ENCODE peak calls at places on chromosomes 6 and 20, in six cellular contexts. One of them, this sample, is unnamed.

GRCh38 chr6:170175644-170176620 is 114.9 kb downstream of the DLL1 start:
- DNase-seq in WERI-Rb-1: no peak
- DNase-seq in breast epithelium: peak
- DNase-seq in dorsolateral prefrontal cortex: no peak
- DNase-seq in HFF-Myc: no peak
- DNase-seq in psoas muscle: no peak
- DNase-seq in this sample: no peak

GRCh38 chr6:10951675-10952282 is 64.9 kb downstream of the SYCP2L start:
- DNase-seq in WERI-Rb-1: peak
- DNase-seq in breast epithelium: no peak
- DNase-seq in dorsolateral prefrontal cortex: no peak
- DNase-seq in HFF-Myc: peak
- DNase-seq in psoas muscle: no peak
- DNase-seq in this sample: peak

GRCh38 chr20:61975411-61975810 is 90.3 kb downstream of the TAF4 start:
- DNase-seq in WERI-Rb-1: no peak
- DNase-seq in breast epithelium: no peak
- DNase-seq in dorsolateral prefrontal cortex: no peak
- DNase-seq in HFF-Myc: no peak
- DNase-seq in psoas muscle: no peak
- DNase-seq in this sample: no peak

GRCh38 chr6:163960128-163960527 is 545.6 kb downstream of the QKI start:
- DNase-seq in WERI-Rb-1: peak
- DNase-seq in breast epithelium: no peak
- DNase-seq in dorsolateral prefrontal cortex: no peak
- DNase-seq in HFF-Myc: no peak
- DNase-seq in psoas muscle: no peak
- DNase-seq in this sample: no peak

GRCh38 chr6:71402101-71402500 is 113.5 kb downstream of the OGFRL1 start:
- DNase-seq in WERI-Rb-1: no peak
- DNase-seq in breast epithelium: no peak
- DNase-seq in dorsolateral prefrontal cortex: no peak
- DNase-seq in HFF-Myc: no peak
- DNase-seq in psoas muscle: no peak
- DNase-seq in this sample: no peak

GRCh38 chr20:52031574-52032303 is 159.8 kb downstream of the ZFP64 start:
- DNase-seq in WERI-Rb-1: no peak
- DNase-seq in breast epithelium: no peak
- DNase-seq in dorsolateral prefrontal cortex: no peak
- DNase-seq in HFF-Myc: peak
- DNase-seq in psoas muscle: no peak
- DNase-seq in this sample: no peak

GRCh38 chr20:58081842-58082241 is 146.6 kb downstream of the ANKRD60 start:
- DNase-seq in WERI-Rb-1: no peak
- DNase-seq in breast epithelium: no peak
- DNase-seq in dorsolateral prefrontal cortex: no peak
- DNase-seq in HFF-Myc: peak
- DNase-seq in psoas muscle: no peak
- DNase-seq in this sample: no peak

GRCh38 chr6:96235927-96236326 is 220.2 kb downstream of the FUT9 start:
- DNase-seq in WERI-Rb-1: no peak
- DNase-seq in breast epithelium: no peak
- DNase-seq in dorsolateral prefrontal cortex: no peak
- DNase-seq in HFF-Myc: no peak
- DNase-seq in psoas muscle: no peak
- DNase-seq in this sample: peak

GRCh38 chr20:56762401-56762800 is 133.3 kb downstream of the TFAP2C start:
- DNase-seq in WERI-Rb-1: no peak
- DNase-seq in breast epithelium: no peak
- DNase-seq in dorsolateral prefrontal cortex: no peak
- DNase-seq in HFF-Myc: no peak
- DNase-seq in psoas muscle: no peak
- DNase-seq in this sample: no peak

GRCh38 chr6:45677381-45677992 is 299.8 kb upstream of the SUPT3H start:
- DNase-seq in WERI-Rb-1: no peak
- DNase-seq in breast epithelium: no peak
- DNase-seq in dorsolateral prefrontal cortex: no peak
- DNase-seq in HFF-Myc: no peak
- DNase-seq in psoas muscle: no peak
- DNase-seq in this sample: peak

GRCh38 chr20:51486197-51487005 is 56.1 kb downstream of the NFATC2 start:
- DNase-seq in WERI-Rb-1: no peak
- DNase-seq in breast epithelium: no peak
- DNase-seq in dorsolateral prefrontal cortex: no peak
- DNase-seq in HFF-Myc: no peak
- DNase-seq in psoas muscle: no peak
- DNase-seq in this sample: no peak

GRCh38 chr6:170212956-170213636 is 77.8 kb downstream of the DLL1 start:
- DNase-seq in WERI-Rb-1: no peak
- DNase-seq in breast epithelium: no peak
- DNase-seq in dorsolateral prefrontal cortex: no peak
- DNase-seq in HFF-Myc: no peak
- DNase-seq in psoas muscle: no peak
- DNase-seq in this sample: no peak

GRCh38 chr20:47749367-47749766 is 35.9 kb downstream of the SULF2 start:
- DNase-seq in WERI-Rb-1: peak
- DNase-seq in breast epithelium: no peak
- DNase-seq in dorsolateral prefrontal cortex: no peak
- DNase-seq in HFF-Myc: no peak
- DNase-seq in psoas muscle: peak
- DNase-seq in this sample: no peak

GRCh38 chr20:34525709-34526416 is 9.6 kb downstream of the DYNLRB1 start:
- DNase-seq in WERI-Rb-1: no peak
- DNase-seq in breast epithelium: peak
- DNase-seq in dorsolateral prefrontal cortex: no peak
- DNase-seq in HFF-Myc: peak
- DNase-seq in psoas muscle: peak
- DNase-seq in this sample: peak

GRCh38 chr6:151614630-151615029 is 120.8 kb downstream of the CCDC170 start:
- DNase-seq in WERI-Rb-1: no peak
- DNase-seq in breast epithelium: no peak
- DNase-seq in dorsolateral prefrontal cortex: no peak
- DNase-seq in HFF-Myc: no peak
- DNase-seq in psoas muscle: no peak
- DNase-seq in this sample: no peak
- TF ChIP-seq CTCF in WERI-Rb-1: no peak
- TF ChIP-seq CTCF in breast epithelium: no peak
- TF ChIP-seq CTCF in dorsolateral prefrontal cortex: no peak
- TF ChIP-seq CTCF in HFF-Myc: no peak
- TF ChIP-seq CTCF in psoas muscle: no peak
- TF ChIP-seq CTCF in this sample: no peak

GRCh38 chr6:6575143-6575542 is 13.4 kb upstream of the LY86 start:
- DNase-seq in WERI-Rb-1: no peak
- DNase-seq in breast epithelium: no peak
- DNase-seq in dorsolateral prefrontal cortex: no peak
- DNase-seq in HFF-Myc: no peak
- DNase-seq in psoas muscle: no peak
- DNase-seq in this sample: no peak

GRCh38 chr6:6580225-6580870 is 8.2 kb upstream of the LY86 start:
- DNase-seq in WERI-Rb-1: no peak
- DNase-seq in breast epithelium: no peak
- DNase-seq in dorsolateral prefrontal cortex: no peak
- DNase-seq in HFF-Myc: no peak
- DNase-seq in psoas muscle: no peak
- DNase-seq in this sample: no peak

GRCh38 chr6:6581014-6581413 is 7.5 kb upstream of the LY86 start:
- DNase-seq in WERI-Rb-1: no peak
- DNase-seq in breast epithelium: no peak
- DNase-seq in dorsolateral prefrontal cortex: no peak
- DNase-seq in HFF-Myc: no peak
- DNase-seq in psoas muscle: no peak
- DNase-seq in this sample: no peak

GRCh38 chr6:6582111-6582510 is 6.4 kb upstream of the LY86 start:
- DNase-seq in WERI-Rb-1: no peak
- DNase-seq in breast epithelium: no peak
- DNase-seq in dorsolateral prefrontal cortex: no peak
- DNase-seq in HFF-Myc: no peak
- DNase-seq in psoas muscle: no peak
- DNase-seq in this sample: no peak

GRCh38 chr6:6577736-6578135 is 10.8 kb upstream of the LY86 start:
- DNase-seq in WERI-Rb-1: no peak
- DNase-seq in breast epithelium: no peak
- DNase-seq in dorsolateral prefrontal cortex: no peak
- DNase-seq in HFF-Myc: no peak
- DNase-seq in psoas muscle: no peak
- DNase-seq in this sample: no peak
- H3K4me3 ChIP-seq in WERI-Rb-1: no peak
- H3K4me3 ChIP-seq in breast epithelium: no peak
- H3K4me3 ChIP-seq in dorsolateral prefrontal cortex: no peak
- H3K4me3 ChIP-seq in HFF-Myc: no peak
- H3K4me3 ChIP-seq in psoas muscle: no peak
- H3K4me3 ChIP-seq in this sample: no peak

GRCh38 chr20:13898012-13898612 is 92.3 kb downstream of the SEL1L2 start:
- DNase-seq in WERI-Rb-1: peak
- DNase-seq in breast epithelium: no peak
- DNase-seq in dorsolateral prefrontal cortex: no peak
- DNase-seq in HFF-Myc: no peak
- DNase-seq in psoas muscle: no peak
- DNase-seq in this sample: no peak
- TF ChIP-seq CTCF in WERI-Rb-1: peak
- TF ChIP-seq CTCF in breast epithelium: no peak
- TF ChIP-seq CTCF in dorsolateral prefrontal cortex: no peak
- TF ChIP-seq CTCF in HFF-Myc: no peak
- TF ChIP-seq CTCF in psoas muscle: no peak
- TF ChIP-seq CTCF in this sample: peak

GRCh38 chr6:91031581-91031980 is 444.7 kb upstream of the MAP3K7 start:
- DNase-seq in WERI-Rb-1: peak
- DNase-seq in breast epithelium: no peak
- DNase-seq in dorsolateral prefrontal cortex: no peak
- DNase-seq in HFF-Myc: no peak
- DNase-seq in psoas muscle: no peak
- DNase-seq in this sample: no peak

GRCh38 chr6:91023529-91023928 is 436.7 kb upstream of the MAP3K7 start:
- DNase-seq in WERI-Rb-1: no peak
- DNase-seq in breast epithelium: no peak
- DNase-seq in dorsolateral prefrontal cortex: no peak
- DNase-seq in HFF-Myc: no peak
- DNase-seq in psoas muscle: no peak
- DNase-seq in this sample: no peak

GRCh38 chr6:91033964-91034363 is 447.1 kb upstream of the MAP3K7 start:
- DNase-seq in WERI-Rb-1: no peak
- DNase-seq in breast epithelium: no peak
- DNase-seq in dorsolateral prefrontal cortex: no peak
- DNase-seq in HFF-Myc: no peak
- DNase-seq in psoas muscle: no peak
- DNase-seq in this sample: no peak

DNA sequence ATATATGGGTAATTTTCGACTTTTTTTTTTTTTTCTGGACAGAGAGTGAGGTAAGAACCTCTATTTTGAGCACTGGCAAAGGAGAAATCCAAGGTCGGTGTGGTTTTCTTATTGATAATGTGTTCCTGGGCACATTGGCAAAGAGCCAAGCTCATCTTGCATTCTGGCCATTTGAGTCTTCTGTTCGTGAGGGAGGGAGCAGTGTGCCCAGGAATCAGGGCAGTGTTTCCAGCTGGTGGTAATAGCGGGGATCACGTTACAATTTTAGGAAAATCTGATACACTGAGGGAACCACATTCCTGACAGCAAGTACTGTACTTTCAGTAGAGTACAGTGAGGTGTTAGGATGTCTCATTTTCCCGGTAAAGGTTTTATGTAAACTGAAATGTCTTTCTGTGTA is 442.3 kb upstream of the MAP3K7 start:
- DNase-seq in WERI-Rb-1: peak
- DNase-seq in breast epithelium: no peak
- DNase-seq in dorsolateral prefrontal cortex: no peak
- DNase-seq in HFF-Myc: no peak
- DNase-seq in psoas muscle: no peak
- DNase-seq in this sample: no peak
- H3K4me3 ChIP-seq in WERI-Rb-1: no peak
- H3K4me3 ChIP-seq in breast epithelium: no peak
- H3K4me3 ChIP-seq in dorsolateral prefrontal cortex: no peak
- H3K4me3 ChIP-seq in HFF-Myc: no peak
- H3K4me3 ChIP-seq in psoas muscle: no peak
- H3K4me3 ChIP-seq in this sample: no peak

GRCh38 chr6:145508107-145508506 is 227.2 kb downstream of the EPM2A start:
- DNase-seq in WERI-Rb-1: no peak
- DNase-seq in breast epithelium: no peak
- DNase-seq in dorsolateral prefrontal cortex: no peak
- DNase-seq in HFF-Myc: no peak
- DNase-seq in psoas muscle: no peak
- DNase-seq in this sample: no peak
- TF ChIP-seq CTCF in WERI-Rb-1: peak
- TF ChIP-seq CTCF in breast epithelium: no peak
- TF ChIP-seq CTCF in dorsolateral prefrontal cortex: no peak
- TF ChIP-seq CTCF in HFF-Myc: peak
- TF ChIP-seq CTCF in psoas muscle: no peak
- TF ChIP-seq CTCF in this sample: peak

GRCh38 chr6:85186546-85187170 is 263.2 kb upstream of the NT5E start:
- DNase-seq in WERI-Rb-1: no peak
- DNase-seq in breast epithelium: no peak
- DNase-seq in dorsolateral prefrontal cortex: no peak
- DNase-seq in HFF-Myc: no peak
- DNase-seq in psoas muscle: no peak
- DNase-seq in this sample: peak
- H3K4me3 ChIP-seq in WERI-Rb-1: no peak
- H3K4me3 ChIP-seq in breast epithelium: no peak
- H3K4me3 ChIP-seq in dorsolateral prefrontal cortex: no peak
- H3K4me3 ChIP-seq in HFF-Myc: no peak
- H3K4me3 ChIP-seq in psoas muscle: no peak
- H3K4me3 ChIP-seq in this sample: no peak

DNA sequence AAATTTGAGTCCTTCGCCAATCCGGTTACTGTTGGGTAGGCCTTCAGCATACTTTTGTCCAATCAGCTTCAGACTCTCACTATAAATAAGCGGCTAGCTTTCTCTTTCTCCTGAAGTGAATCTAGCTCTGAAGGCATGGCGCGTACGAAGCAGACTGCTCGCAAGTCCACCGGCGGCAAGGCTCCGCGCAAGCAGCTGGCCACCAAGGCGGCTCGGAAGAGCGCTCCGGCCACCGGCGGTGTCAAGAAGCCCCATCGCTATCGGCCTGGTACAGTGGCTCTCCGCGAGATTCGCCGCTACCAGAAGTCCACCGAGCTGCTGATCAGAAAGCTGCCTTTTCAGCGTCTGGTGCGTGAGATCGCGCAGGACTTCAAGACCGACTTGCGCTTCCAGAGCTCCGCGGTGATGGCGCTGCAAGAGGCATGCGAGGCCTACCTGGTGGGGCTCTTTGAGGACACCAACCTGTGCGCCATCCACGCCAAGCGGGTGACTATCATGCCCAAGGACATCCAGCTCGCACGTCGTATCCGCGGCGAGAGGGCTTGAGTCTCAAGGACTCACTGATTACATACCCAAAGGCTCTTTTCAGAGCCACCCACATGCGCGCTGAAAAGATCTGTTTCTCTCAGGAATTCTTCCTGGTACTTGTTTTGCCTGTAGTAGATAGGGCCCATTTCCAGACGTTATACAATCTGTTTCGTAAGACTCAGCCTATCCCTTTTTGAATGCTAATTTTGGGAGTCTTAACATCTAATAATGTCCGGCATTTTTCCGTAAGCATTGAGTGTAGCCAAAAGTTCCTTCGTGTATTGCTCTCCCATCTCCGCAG is 102.0 kb downstream of the OR2B2 start:
- DNase-seq in WERI-Rb-1: no peak
- DNase-seq in breast epithelium: peak
- DNase-seq in dorsolateral prefrontal cortex: peak
- DNase-seq in HFF-Myc: peak
- DNase-seq in psoas muscle: peak
- DNase-seq in this sample: peak
- TF ChIP-seq CTCF in WERI-Rb-1: no peak
- TF ChIP-seq CTCF in breast epithelium: peak
- TF ChIP-seq CTCF in dorsolateral prefrontal cortex: no peak
- TF ChIP-seq CTCF in HFF-Myc: no peak
- TF ChIP-seq CTCF in psoas muscle: no peak
- TF ChIP-seq CTCF in this sample: peak